ENCODE peak calls at places on chromosome 21, in five cellular contexts. Q is pancreas, G is foreskin keratinocyte, W is fibroblast of pulmonary artery, Z is neural crest cell. C is an unnamed sample.

GRCh38 chr21:45850181-45850580 is 131.4 kb upstream of the COL6A1 start:
- DNase-seq in G (no peak), W (no peak), Q (no peak), Z (no peak), C (no peak)

GRCh38 chr21:43927591-43928229 is 62.7 kb downstream of the AGPAT3 start:
- DNase-seq in Q (no peak), G (no peak), W (no peak), Z (no peak), C (no peak)

GRCh38 chr21:45203983-45204382 is 83.7 kb downstream of the POFUT2 start:
- DNase-seq in G (no peak), Q (no peak), W (no peak), Z (no peak), C (no peak)

GRCh38 chr21:29289317-29289716 is 9.4 kb upstream of the BACH1 start:
- DNase-seq in W (peak), Z (no peak), Q (no peak), G (no peak), C (no peak)

GRCh38 chr21:46667735-46668380 is 32.4 kb downstream of the PRMT2 start:
- DNase-seq in G (peak), W (peak), Z (peak), Q (no peak), C (no peak)

GRCh38 chr21:43657355-43658093 is 1.8 kb downstream of the HSF2BP start:
- DNase-seq in Q (no peak), Z (no peak), W (no peak), G (no peak), C (no peak)

GRCh38 chr21:14877581-14878228 is 187.1 kb downstream of the NRIP1 start:
- DNase-seq in Z (no peak), W (no peak), G (no peak), Q (no peak), C (no peak)

GRCh38 chr21:15775981-15776380 is 46.2 kb downstream of the USP25 start:
- DNase-seq in G (peak), W (peak), Q (no peak), Z (no peak), C (no peak)

GRCh38 chr21:30168086-30168485 is 1.5 kb upstream of the CLDN17 start:
- DNase-seq in G (no peak), W (no peak), Q (no peak), Z (no peak), C (no peak)

GRCh38 chr21:39788383-39788782 is 43.4 kb downstream of the IGSF5 start:
- DNase-seq in W (peak), Q (peak), G (peak), Z (peak), C (peak)

GRCh38 chr21:33514234-33514633 is 22.7 kb upstream of the DNAJC28 start:
- DNase-seq in G (no peak), Z (no peak), W (peak), Q (no peak), C (no peak)

GRCh38 chr21:45458281-45459170 is 53.6 kb downstream of the COL18A1 start:
- DNase-seq in Q (no peak), Z (no peak), G (no peak), W (no peak), C (no peak)

GRCh38 chr21:17765207-17765606 is 53.9 kb downstream of the C21orf91 start:
- DNase-seq in W (no peak), Z (no peak), Q (no peak), G (no peak), C (no peak)

GRCh38 chr21:33201945-33202344 is 27.8 kb upstream of the IFNAR2 start:
- DNase-seq in W (no peak), Q (no peak), Z (no peak), G (no peak), C (no peak)

GRCh38 chr21:28605138-28605537 is 387.5 kb downstream of the LTN1 start:
- DNase-seq in Q (no peak), G (no peak), W (no peak), Z (no peak), C (no peak)

GRCh38 chr21:14452842-14453241 is 69.9 kb upstream of the HSPA13 start:
- DNase-seq in W (no peak), Q (no peak), G (no peak), Z (no peak), C (no peak)

GRCh38 chr21:43735236-43736091 is 16.5 kb downstream of the PDXK start:
- DNase-seq in G (no peak), Z (no peak), Q (no peak), W (no peak), C (no peak)

GRCh38 chr21:43976661-43977060 is 35.4 kb upstream of the TRAPPC10 start:
- DNase-seq in G (no peak), W (no peak), Z (no peak), Q (no peak), C (no peak)

GRCh38 chr21:15408089-15408488 is 321.7 kb upstream of the USP25 start:
- DNase-seq in Q (no peak), W (no peak), Z (no peak), G (no peak), C (no peak)

GRCh38 chr21:45127937-45128336 is 53.6 kb downstream of the ADARB1 start:
- DNase-seq in Q (no peak), Z (no peak), W (no peak), G (no peak), C (no peak)

GRCh38 chr21:44547656-44548331 is 3.5 kb downstream of the KRTAP10-2 start:
- DNase-seq in Z (no peak), G (no peak), W (no peak), Q (no peak), C (no peak)

GRCh38 chr21:43733529-43734071 is 14.7 kb downstream of the PDXK start:
- DNase-seq in Q (no peak), G (no peak), W (no peak), Z (no peak), C (no peak)

GRCh38 chr21:45467221-45467779 is 62.3 kb downstream of the COL18A1 start:
- DNase-seq in W (no peak), Z (no peak), G (no peak), Q (no peak), C (no peak)

GRCh38 chr21:45333583-45334121 is 46.0 kb upstream of the POFUT2 start:
- DNase-seq in Q (no peak), G (peak), W (no peak), Z (no peak), C (no peak)

GRCh38 chr21:16583567-16583966 is 853.8 kb downstream of the USP25 start:
- DNase-seq in W (no peak), Q (no peak), Z (no peak), G (no peak), C (no peak)

GRCh38 chr21:39613029-39613934 is 542 bp downstream of the B3GALT5 start:
- DNase-seq in W (no peak), G (no peak), Q (no peak), Z (no peak), C (no peak)

GRCh38 chr21:39774252-39774651 is 29.3 kb downstream of the IGSF5 start:
- DNase-seq in Z (no peak), Q (no peak), W (no peak), G (no peak), C (no peak)

GRCh38 chr21:26844258-26845065 is 747 bp downstream of the ADAMTS1 start:
- DNase-seq in Q (peak), W (peak), G (no peak), Z (peak), C (peak)

GRCh38 chr21:32930673-32931072 is 95.1 kb upstream of the OLIG2 start:
- DNase-seq in G (no peak), Z (no peak), W (no peak), Q (no peak), C (no peak)

GRCh38 chr21:26405071-26405470 is 168.0 kb downstream of the CYYR1 start:
- DNase-seq in W (peak), G (no peak), Z (no peak), Q (no peak), C (no peak)

GRCh38 chr21:45001134-45002095 is 61.6 kb downstream of the SLX9 start:
- DNase-seq in Q (no peak), G (no peak), Z (no peak), W (peak), C (no peak)

GRCh38 chr21:44701023-44701400 is 4.0 kb downstream of the KRTAP10-12 start:
- DNase-seq in G (no peak), W (no peak), Q (no peak), Z (no peak), C (peak)

GRCh38 chr21:28601708-28602107 is 391.0 kb downstream of the LTN1 start:
- DNase-seq in W (peak), Z (no peak), Q (no peak), G (no peak), C (no peak)

GRCh38 chr21:37045139-37045538 is 27.7 kb downstream of the PIGP start:
- DNase-seq in W (no peak), Q (no peak), Z (no peak), G (no peak), C (no peak)

GRCh38 chr21:45617021-45617930 is 26.2 kb upstream of the PCBP3 start:
- DNase-seq in Z (no peak), Q (no peak), G (no peak), W (no peak), C (no peak)

GRCh38 chr21:36059823-36060158 is 535 bp downstream of the SETD4 start:
- DNase-seq in Z (no peak), G (no peak), Q (no peak), W (no peak), C (no peak)

GRCh38 chr21:44792653-44793052 is 9.0 kb downstream of the UBE2G2 start:
- DNase-seq in W (no peak), G (no peak), Q (no peak), Z (no peak), C (no peak)

GRCh38 chr21:38121888-38122705 is 134.7 kb upstream of the KCNJ15 start:
- DNase-seq in G (no peak), W (no peak), Q (no peak), Z (no peak), C (no peak)
- TF ChIP-seq CTCF in G (no peak), W (no peak), Q (no peak), Z (no peak), C (no peak)

DNA sequence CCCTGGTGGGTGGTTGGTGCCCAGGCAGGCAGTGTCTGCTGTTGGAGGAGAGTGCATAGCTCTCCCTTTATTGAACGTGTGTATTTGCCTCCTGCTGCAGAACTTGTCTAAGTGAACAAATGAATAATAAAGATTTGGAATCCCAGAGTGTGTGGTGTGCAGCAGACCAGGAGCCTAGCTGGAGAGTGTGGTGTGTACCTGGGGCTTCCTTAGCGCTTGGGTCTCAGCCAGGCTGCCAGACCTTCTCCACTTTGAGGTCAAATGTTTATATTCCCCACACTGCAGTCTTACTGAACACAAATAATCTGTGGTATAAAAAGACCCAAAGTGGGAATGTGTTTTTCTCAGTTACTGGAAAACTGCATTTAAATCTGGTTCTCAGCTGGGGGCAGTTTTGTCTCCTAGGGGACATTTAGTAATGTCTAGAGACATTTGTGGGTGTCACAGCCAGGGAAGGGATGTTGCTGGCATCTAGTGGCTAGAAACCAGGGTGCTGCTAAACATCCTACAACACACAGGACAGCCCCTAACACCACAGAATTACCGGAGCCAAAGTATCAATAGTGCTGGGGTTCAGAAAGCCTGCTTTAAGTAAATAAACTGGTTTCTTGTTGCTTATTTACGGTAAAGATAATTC is 23.6 kb downstream of the SLC37A1 start:
- DNase-seq in W (peak), Z (no peak), Q (no peak), G (no peak), C (no peak)
- TF ChIP-seq CTCF in W (peak), Z (peak), Q (no peak), G (peak), C (no peak)

DNA sequence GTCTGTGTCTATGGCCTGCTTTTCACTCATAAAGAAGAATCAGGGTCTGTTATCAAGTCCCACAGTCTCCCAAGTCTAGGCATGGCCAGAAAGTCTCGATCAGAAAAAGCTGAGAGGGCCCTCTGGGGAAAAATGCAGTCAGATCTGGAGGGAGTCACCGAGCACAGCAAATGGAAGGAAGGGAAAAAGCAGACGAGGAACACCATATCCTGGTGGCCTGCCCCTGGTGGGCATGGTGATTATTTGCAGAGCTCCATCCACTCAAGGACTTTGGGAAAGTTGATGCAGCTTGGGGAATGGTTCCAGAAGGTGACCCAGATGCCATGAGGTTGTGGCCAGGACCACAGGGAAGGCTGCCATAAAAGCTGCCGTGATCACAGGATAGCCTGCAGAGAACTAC is 189.1 kb downstream of the CLIC6 start:
- DNase-seq in W (no peak), Z (no peak), G (no peak), Q (no peak), C (no peak)
- TF ChIP-seq CTCF in W (peak), Z (peak), G (peak), Q (no peak), C (peak)

DNA sequence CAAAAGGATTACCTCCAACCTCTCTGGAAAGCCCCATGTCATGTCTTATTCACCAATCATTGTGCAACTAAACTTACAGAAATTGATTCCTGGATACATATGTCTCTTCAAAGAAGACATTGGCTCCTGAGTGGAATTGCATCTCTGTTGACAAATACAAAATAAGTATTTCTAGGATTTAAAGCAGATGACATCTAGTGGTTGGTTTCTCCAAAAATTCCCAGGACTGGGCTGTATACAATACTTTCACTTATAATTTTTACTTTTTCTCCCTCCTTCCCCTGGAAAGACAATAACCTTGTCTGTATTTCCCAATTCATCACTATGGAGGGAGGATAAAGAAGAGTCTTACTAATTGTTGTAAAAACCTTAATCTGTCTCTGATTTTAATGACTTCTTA is 1347.4 kb downstream of the NCAM2 start:
- DNase-seq in G (no peak), Z (no peak), Q (no peak), W (no peak), C (no peak)
- TF ChIP-seq CTCF in G (no peak), Z (no peak), Q (no peak), W (no peak), C (no peak)

DNA sequence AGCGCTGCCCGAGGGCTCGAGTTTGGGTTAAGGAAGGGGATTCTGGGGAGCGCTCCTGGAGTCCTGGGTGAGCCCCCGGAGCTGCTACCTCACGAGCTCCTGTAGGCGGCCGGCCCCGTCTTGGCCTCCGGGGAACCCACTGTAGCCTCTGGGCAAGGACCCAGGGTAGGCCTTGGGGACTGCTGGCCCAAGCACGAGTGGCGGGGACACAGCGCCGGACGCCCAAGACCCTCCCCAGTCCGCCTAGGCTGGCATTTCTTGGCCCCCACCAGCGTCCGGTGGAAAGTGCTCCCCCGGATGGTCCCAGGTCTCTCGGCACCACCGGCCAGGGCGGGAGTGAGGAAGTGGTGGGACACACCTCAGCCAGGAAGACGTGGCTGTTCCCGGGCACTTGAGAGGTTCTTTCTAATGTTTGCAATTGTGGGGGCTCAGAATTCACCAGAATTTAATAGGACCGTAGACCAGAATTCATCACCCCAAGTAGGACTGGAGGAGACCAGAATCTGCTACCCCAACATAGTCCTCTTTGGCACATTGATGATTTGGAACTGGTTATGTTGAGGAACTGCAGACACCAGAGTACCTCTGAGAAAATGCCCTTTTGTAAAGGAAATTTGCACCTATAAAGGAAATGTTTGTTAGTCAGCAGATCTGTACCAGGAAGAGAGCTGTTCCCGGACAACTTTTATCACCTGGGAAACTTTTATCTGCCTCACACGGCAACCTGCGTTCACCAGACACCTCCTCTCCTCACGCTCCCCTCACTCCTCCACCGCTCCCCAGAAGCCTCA is 652 bp upstream of the TMPRSS2 start:
- DNase-seq in G (no peak), Q (no peak), Z (no peak), W (no peak), C (no peak)
- TF ChIP-seq CTCF in G (no peak), Q (no peak), Z (no peak), W (no peak), C (no peak)

GRCh38 chr21:31918250-31918775 is 45.5 kb downstream of the HUNK start:
- DNase-seq in Z (no peak), W (no peak), G (no peak), Q (no peak), C (no peak)
- TF ChIP-seq CTCF in Z (peak), W (no peak), G (no peak), Q (no peak), C (no peak)

C was measured in mesothelial cell of epicardium.